ENCODE peak calls at places on chromosomes 6 and 20, in eight cellular contexts. G is GM23338, E is neuronal stem cell, Z is OCI-LY7, Q is IMR-90, F is endothelial cell of umbilical vein, S is GM23248, Y is neural progenitor cell. L is an unnamed sample.

GRCh38 chr20:2652724-2653510 is 485 bp downstream of the NOP56 start:
- DNase-seq in G (peak; percentile 37), E (no peak), Z (peak; percentile 88), Q (no peak), F (no peak), S (peak; percentile 63), Y (peak; percentile 36), L (peak; percentile 10)

GRCh38 chr6:32192608-32193039 is at the start of gene GPSM3:
- DNase-seq in G (peak; percentile 85), E (no peak), Z (peak; percentile 71), Q (peak; percentile 36), F (peak; percentile 57), S (peak; percentile 25), Y (no peak), L (no peak)

GRCh38 chr6:37788259-37788658 is 31.3 kb upstream of the ZFAND3 start:
- DNase-seq in G (no peak), E (no peak), Z (no peak), Q (no peak), F (no peak), S (peak; percentile 21), Y (no peak), L (peak; percentile 58)

GRCh38 chr6:133906050-133906449 is 17.1 kb downstream of the TCF21 start:
- DNase-seq in G (no peak), E (no peak), Z (no peak), Q (no peak), F (no peak), S (no peak), Y (no peak), L (no peak)

GRCh38 chr6:63640062-63640461 is 4.5 kb downstream of the PHF3 start:
- DNase-seq in G (no peak), E (no peak), Z (no peak), Q (peak; percentile 79), F (no peak), S (peak; percentile 83), Y (no peak), L (no peak)

GRCh38 chr6:39335780-39336541 is 13.5 kb upstream of the KCNK16 start:
- DNase-seq in G (no peak), E (no peak), Z (no peak), Q (no peak), F (no peak), S (no peak), Y (no peak), L (peak; percentile 25)

GRCh38 chr20:36572701-36573102 is 695 bp upstream of the TGIF2 start:
- DNase-seq in G (peak; percentile 58), E (peak; percentile 39), Z (no peak), Q (peak; percentile 51), F (no peak), S (peak; percentile 48), Y (peak; percentile 64), L (no peak)

GRCh38 chr6:66526061-66526460 is 819.0 kb upstream of the EYS start:
- DNase-seq in G (no peak), E (no peak), Z (no peak), Q (no peak), F (no peak), S (no peak), Y (no peak), L (no peak)

GRCh38 chr20:35619196-35620095 is 3.8 kb downstream of the SPAG4 start:
- DNase-seq in G (peak; percentile 98), E (peak; percentile 85), Z (peak; percentile 91), Q (peak; percentile 78), F (peak; percentile 88), S (peak; percentile 86), Y (peak; percentile 96), L (peak; percentile 81)

GRCh38 chr6:159754959-159755914 is 6.6 kb upstream of the ACAT2 start:
- DNase-seq in G (no peak), E (no peak), Z (no peak), Q (no peak), F (no peak), S (peak; percentile 20), Y (no peak), L (peak; percentile 59)

GRCh38 chr6:131980338-131980790 is 29.2 kb upstream of the CCN2 start:
- DNase-seq in G (no peak), E (no peak), Z (no peak), Q (no peak), F (no peak), S (no peak), Y (no peak), L (no peak)

GRCh38 chr6:131980791-131981623 is 29.8 kb upstream of the CCN2 start:
- DNase-seq in G (no peak), E (no peak), Z (no peak), Q (no peak), F (peak; percentile 76), S (no peak), Y (no peak), L (no peak)

GRCh38 chr6:131978522-131978921 is 27.4 kb upstream of the CCN2 start:
- DNase-seq in G (no peak), E (no peak), Z (no peak), Q (no peak), F (no peak), S (no peak), Y (no peak), L (no peak)

GRCh38 chr6:131981624-131981978 is 30.4 kb upstream of the CCN2 start:
- DNase-seq in G (no peak), E (no peak), Z (no peak), Q (no peak), F (no peak), S (no peak), Y (no peak), L (no peak)

DNA sequence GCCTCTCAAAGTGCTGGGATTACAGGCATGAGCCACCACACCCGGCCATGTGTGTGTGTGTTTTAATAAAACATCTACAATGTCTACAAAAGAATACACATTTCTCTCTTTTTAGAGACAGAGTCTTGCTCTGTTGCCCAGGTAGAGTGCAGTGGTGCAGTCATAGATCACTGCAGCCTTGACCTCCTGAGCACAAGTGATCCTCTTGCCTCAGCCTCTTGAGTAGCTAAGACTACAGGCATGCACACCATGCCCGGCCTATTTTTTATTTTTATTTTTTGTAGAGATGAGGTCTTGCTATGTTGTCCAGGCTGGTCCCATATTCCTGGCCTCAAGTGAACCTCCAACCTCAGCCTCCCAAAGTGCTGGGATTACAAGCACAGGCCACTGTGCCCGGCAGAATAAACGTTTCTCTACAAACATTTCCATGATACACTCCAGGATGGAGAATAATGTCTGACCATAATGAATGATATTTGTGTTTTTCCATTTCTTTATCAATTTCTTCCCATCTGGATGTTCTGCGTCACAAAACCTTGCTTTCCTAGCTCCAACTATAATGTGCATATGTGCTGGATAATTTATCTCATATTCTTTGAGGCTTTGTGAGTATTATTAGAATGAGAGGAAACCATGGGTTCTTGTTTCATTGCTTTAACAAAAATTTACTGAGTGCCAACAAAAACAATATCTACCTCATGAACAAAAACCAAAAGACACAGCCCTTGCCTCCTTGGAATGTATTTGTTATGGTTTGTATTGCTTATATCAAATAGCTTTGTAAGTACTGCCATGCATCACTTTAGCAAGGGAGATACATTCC is 28.6 kb upstream of the CCN2 start:
- DNase-seq in G (no peak), E (no peak), Z (no peak), Q (peak; percentile 97), F (peak; percentile 95), S (peak; percentile 82), Y (no peak), L (no peak)
- H3K27ac ChIP-seq in G (no peak overlapping the region), E (no peak overlapping the region), Z (no peak overlapping the region), Q (peak overlapping the region; percentile 85), F (peak overlapping the region; percentile 74), S (peak overlapping the region; percentile 40), Y (no peak overlapping the region), L (no peak overlapping the region)

GRCh38 chr20:50675671-50676376 is 15.5 kb downstream of the RIPOR3 start:
- DNase-seq in G (peak; percentile 60), E (no peak), Z (no peak), Q (no peak), F (no peak), S (no peak), Y (no peak), L (peak; percentile 53)
- H3K4me2 ChIP-seq in G (no peak overlapping the region), E (no peak overlapping the region), Z (no peak overlapping the region), Q (no peak overlapping the region), F (no peak overlapping the region), S (no peak overlapping the region), Y (no peak overlapping the region), L (peak overlapping the region; percentile 50)

GRCh38 chr20:59413326-59413865 is 113.0 kb downstream of the EDN3 start:
- DNase-seq in G (no peak), E (no peak), Z (no peak), Q (no peak), F (no peak), S (no peak), Y (peak; percentile 52), L (no peak)

GRCh38 chr20:59411191-59411988 is 111.0 kb downstream of the EDN3 start:
- DNase-seq in G (no peak), E (no peak), Z (no peak), Q (no peak), F (no peak), S (no peak), Y (no peak), L (no peak)

GRCh38 chr20:59415224-59415623 is 114.8 kb downstream of the EDN3 start:
- DNase-seq in G (no peak), E (no peak), Z (no peak), Q (no peak), F (no peak), S (no peak), Y (no peak), L (no peak)

GRCh38 chr20:59412251-59412650 is 111.8 kb downstream of the EDN3 start:
- DNase-seq in G (no peak), E (no peak), Z (no peak), Q (no peak), F (no peak), S (no peak), Y (peak; percentile 44), L (no peak)

DNA sequence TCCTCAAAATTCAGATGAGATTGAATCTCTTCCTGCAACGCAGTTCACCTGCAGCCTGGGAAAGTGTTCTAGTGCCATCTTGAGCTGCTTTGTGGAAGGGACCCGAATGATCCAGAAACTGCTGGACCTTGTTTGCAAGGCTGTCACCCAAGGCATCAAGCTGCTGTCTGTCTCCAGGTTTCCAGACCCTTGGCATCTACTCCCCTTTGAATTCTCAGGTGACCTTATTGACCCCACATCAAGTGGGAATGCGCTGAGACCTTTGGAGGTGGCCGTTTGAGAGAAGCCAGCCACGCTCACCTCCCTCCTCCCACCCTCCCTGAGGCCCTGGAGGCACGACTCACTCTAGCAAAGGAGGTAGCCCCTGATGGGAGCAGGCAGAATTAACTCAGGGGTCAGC is 112.5 kb downstream of the EDN3 start:
- DNase-seq in G (peak; percentile 54), E (peak; percentile 77), Z (peak; percentile 5), Q (no peak), F (no peak), S (no peak), Y (peak; percentile 71), L (no peak)
- H3K27ac ChIP-seq in G (no peak overlapping the region), E (peak overlapping the region; percentile 98), Z (no peak overlapping the region), Q (no peak overlapping the region), F (no peak overlapping the region), S (no peak overlapping the region), Y (peak overlapping the region; percentile 81), L (no peak overlapping the region)

DNA sequence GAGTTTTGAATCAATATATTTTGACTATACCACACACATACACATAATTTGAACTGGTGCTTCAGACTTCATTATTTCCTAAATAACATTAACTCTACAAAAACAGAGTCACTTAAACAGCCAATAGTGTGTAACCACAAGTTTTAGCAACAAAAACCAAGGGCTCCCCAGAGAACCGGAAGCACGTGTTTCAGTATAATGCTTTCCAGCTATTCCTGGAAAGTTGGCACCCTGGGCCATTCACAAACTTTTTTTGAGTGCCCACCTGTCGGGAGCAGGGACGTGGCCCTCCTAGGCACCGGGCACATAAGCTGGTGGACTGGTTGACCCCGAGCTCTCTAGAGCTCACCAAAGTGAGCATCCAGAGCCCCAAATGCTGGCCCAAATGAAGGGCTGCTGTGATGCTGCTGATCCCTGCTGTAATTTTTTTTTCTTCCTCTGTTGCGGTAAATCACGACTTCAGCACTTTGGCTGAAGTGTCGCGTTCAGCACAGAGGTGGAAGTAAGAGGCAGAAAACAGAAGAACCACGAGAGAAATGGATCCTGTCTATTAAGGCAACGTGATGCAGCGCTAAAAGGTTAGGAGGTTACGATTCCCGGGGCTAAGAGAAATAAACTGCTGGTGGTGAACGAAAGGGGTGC is 1.8 kb upstream of the SLC35D3 start:
- DNase-seq in G (no peak), E (no peak), Z (peak; percentile 6), Q (no peak), F (peak; percentile 5), S (peak; percentile 8), Y (peak; percentile 4), L (no peak)
- H3K4me2 ChIP-seq in G (peak overlapping the region; percentile 89), E (peak overlapping the region; percentile 97), Z (no peak overlapping the region), Q (peak overlapping the region; percentile 69), F (peak overlapping the region; percentile 84), S (peak overlapping the region; percentile 67), Y (peak overlapping the region; percentile 90), L (peak overlapping the region; percentile 99)